ENCODE peak calls at places on chromosomes 13 and 19, in six cellular contexts. O is GM13977; P is ELR; Y is effector CD4-positive, alpha-beta T cell; E is hippocampal formation; F is foreskin fibroblast. C is an unnamed sample.

GRCh38 chr19:10919352-10920287 is 8.8 kb downstream of the YIPF2 start:
- DNase-seq in O (no peak), P (no peak), Y (no peak), E (no peak), F (no peak), C (no peak)

GRCh38 chr19:16587031-16588023 is 15.1 kb upstream of the SLC35E1 start:
- DNase-seq in O (no peak), P (peak; percentile 55), Y (peak; percentile 71), E (no peak), F (peak; percentile 42), C (peak; percentile 52)

GRCh38 chr13:48334534-48335127 is 31.1 kb downstream of the RB1 start:
- DNase-seq in O (peak; percentile 30), P (peak; percentile 51), Y (no peak), E (peak; percentile 63), F (peak; percentile 10), C (no peak)

GRCh38 chr19:31223805-31224534 is 125.3 kb downstream of the TSHZ3 start:
- DNase-seq in O (no peak), P (peak; percentile 93), Y (no peak), E (no peak), F (peak; percentile 93), C (no peak)

GRCh38 chr19:49475995-49476880 is 2.2 kb downstream of the FLT3LG start:
- DNase-seq in O (no peak), P (peak; percentile 45), Y (peak; percentile 53), E (no peak), F (no peak), C (peak; percentile 54)

GRCh38 chr13:21048901-21049655 is 12.3 kb downstream of the LATS2 start:
- DNase-seq in O (no peak), P (no peak), Y (no peak), E (no peak), F (no peak), C (no peak)

GRCh38 chr19:48390188-48391099 is 907 bp downstream of the KDELR1 start:
- DNase-seq in O (peak; percentile 73), P (peak; percentile 68), Y (peak; percentile 46), E (no peak), F (peak; percentile 61), C (peak; percentile 44)

GRCh38 chr13:72852207-72852606 is 70.3 kb downstream of the PIBF1 start:
- DNase-seq in O (no peak), P (no peak), Y (no peak), E (no peak), F (no peak), C (no peak)

GRCh38 chr19:47319923-47320871 is 10.5 kb downstream of the C5AR1 start:
- DNase-seq in O (no peak), P (no peak), Y (no peak), E (no peak), F (no peak), C (no peak)

GRCh38 chr13:113765241-113765910 is 6.3 kb downstream of the TMEM255B start:
- DNase-seq in O (no peak), P (no peak), Y (no peak), E (no peak), F (no peak), C (no peak)

GRCh38 chr13:43965446-43965845 is 85.7 kb downstream of the LACC1 start:
- DNase-seq in O (no peak), P (no peak), Y (no peak), E (no peak), F (no peak), C (no peak)

GRCh38 chr13:112333756-112334543 is 42.2 kb upstream of the SPACA7 start:
- DNase-seq in O (no peak), P (peak; percentile 6), Y (no peak), E (no peak), F (no peak), C (no peak)

GRCh38 chr13:28805193-28805819 is 14.8 kb upstream of the MTUS2 start:
- DNase-seq in O (no peak), P (peak; percentile 57), Y (no peak), E (no peak), F (no peak), C (peak; percentile 22)

GRCh38 chr13:95814494-95814893 is 137.6 kb downstream of the DNAJC3 start:
- DNase-seq in O (no peak), P (no peak), Y (no peak), E (no peak), F (no peak), C (no peak)

GRCh38 chr19:29329460-29330134 is 116.6 kb upstream of the UQCRFS1 start:
- DNase-seq in O (no peak), P (peak; percentile 7), Y (no peak), E (no peak), F (no peak), C (no peak)

GRCh38 chr13:85993567-85993966 is 194.3 kb upstream of the SLITRK6 start:
- DNase-seq in O (no peak), P (peak; percentile 50), Y (no peak), E (no peak), F (no peak), C (no peak)

GRCh38 chr19:10510301-10510802 is 6.9 kb downstream of the S1PR5 start:
- DNase-seq in O (peak; percentile 82), P (peak; percentile 39), Y (peak; percentile 45), E (no peak), F (no peak), C (peak; percentile 57)

GRCh38 chr19:33205531-33206260 is 11.6 kb downstream of the LRP3 start:
- DNase-seq in O (no peak), P (no peak), Y (no peak), E (no peak), F (no peak), C (no peak)